ENCODE peak calls at places on chromosomes 16 and 17, in eight cellular contexts. One of them, this sample, is unnamed.
A peak's percentile ranks its signal among the peaks of the same experiment; 100 is the strongest.

GRCh38 chr17:58311429-58311894 is 17.1 kb downstream of the TSPOAP1 start:
- DNase-seq in neuronal stem cell: no peak
- DNase-seq in NCI-H2107: no peak
- DNase-seq in activated CD8-positive, alpha-beta T cell treated with anti-CD3 and anti-CD28 coated beads for 36 hours: no peak
- DNase-seq in kidney epithelial cell: no peak
- DNase-seq in nephron progenitor cell: no peak
- DNase-seq in stimulated activated CD4-positive, alpha-beta T cell treated with anti-CD3 and anti-CD28 coated beads, Interleukin-2, amount 100 ng/mL, for 48 hours: no peak
- DNase-seq in cardiac fibroblast: no peak
- DNase-seq in this sample: no peak

GRCh38 chr16:65120811-65121721 is 797 bp downstream of the CDH11 start:
- DNase-seq in nephron progenitor cell: peak; percentile 51
- DNase-seq in stimulated activated CD4-positive, alpha-beta T cell treated with anti-CD3 and anti-CD28 coated beads, Interleukin-2, amount 100 ng/mL, for 48 hours: no peak
- DNase-seq in kidney epithelial cell: no peak
- DNase-seq in NCI-H2107: no peak
- DNase-seq in neuronal stem cell: no peak
- DNase-seq in activated CD8-positive, alpha-beta T cell treated with anti-CD3 and anti-CD28 coated beads for 36 hours: no peak
- DNase-seq in cardiac fibroblast: peak; percentile 56
- DNase-seq in this sample: no peak

GRCh38 chr16:48235556-48236136 is 8.5 kb upstream of the LONP2 start:
- DNase-seq in stimulated activated CD4-positive, alpha-beta T cell treated with anti-CD3 and anti-CD28 coated beads, Interleukin-2, amount 100 ng/mL, for 48 hours: no peak
- DNase-seq in cardiac fibroblast: peak; percentile 36
- DNase-seq in kidney epithelial cell: no peak
- DNase-seq in activated CD8-positive, alpha-beta T cell treated with anti-CD3 and anti-CD28 coated beads for 36 hours: no peak
- DNase-seq in neuronal stem cell: no peak
- DNase-seq in nephron progenitor cell: no peak
- DNase-seq in NCI-H2107: no peak
- DNase-seq in this sample: no peak

GRCh38 chr16:3980311-3981111 is 100.0 kb upstream of the CREBBP start:
- DNase-seq in activated CD8-positive, alpha-beta T cell treated with anti-CD3 and anti-CD28 coated beads for 36 hours: no peak
- DNase-seq in NCI-H2107: no peak
- DNase-seq in nephron progenitor cell: no peak
- DNase-seq in cardiac fibroblast: peak; percentile 63
- DNase-seq in neuronal stem cell: no peak
- DNase-seq in kidney epithelial cell: no peak
- DNase-seq in stimulated activated CD4-positive, alpha-beta T cell treated with anti-CD3 and anti-CD28 coated beads, Interleukin-2, amount 100 ng/mL, for 48 hours: no peak
- DNase-seq in this sample: peak; percentile 14

GRCh38 chr16:58461056-58461455 is 38.9 kb upstream of the NDRG4 start:
- DNase-seq in cardiac fibroblast: no peak
- DNase-seq in kidney epithelial cell: no peak
- DNase-seq in nephron progenitor cell: no peak
- DNase-seq in neuronal stem cell: no peak
- DNase-seq in stimulated activated CD4-positive, alpha-beta T cell treated with anti-CD3 and anti-CD28 coated beads, Interleukin-2, amount 100 ng/mL, for 48 hours: no peak
- DNase-seq in NCI-H2107: no peak
- DNase-seq in activated CD8-positive, alpha-beta T cell treated with anti-CD3 and anti-CD28 coated beads for 36 hours: no peak
- DNase-seq in this sample: no peak

GRCh38 chr17:39573447-39574298 is 34.0 kb downstream of the NEUROD2 start:
- DNase-seq in stimulated activated CD4-positive, alpha-beta T cell treated with anti-CD3 and anti-CD28 coated beads, Interleukin-2, amount 100 ng/mL, for 48 hours: peak; percentile 29
- DNase-seq in NCI-H2107: no peak
- DNase-seq in nephron progenitor cell: peak; percentile 77
- DNase-seq in cardiac fibroblast: peak; percentile 63
- DNase-seq in activated CD8-positive, alpha-beta T cell treated with anti-CD3 and anti-CD28 coated beads for 36 hours: peak; percentile 61
- DNase-seq in neuronal stem cell: no peak
- DNase-seq in kidney epithelial cell: peak; percentile 19
- DNase-seq in this sample: peak; percentile 70

GRCh38 chr17:50640701-50641338 is 6.1 kb downstream of the ABCC3 start:
- DNase-seq in stimulated activated CD4-positive, alpha-beta T cell treated with anti-CD3 and anti-CD28 coated beads, Interleukin-2, amount 100 ng/mL, for 48 hours: no peak
- DNase-seq in activated CD8-positive, alpha-beta T cell treated with anti-CD3 and anti-CD28 coated beads for 36 hours: no peak
- DNase-seq in nephron progenitor cell: no peak
- DNase-seq in neuronal stem cell: no peak
- DNase-seq in kidney epithelial cell: no peak
- DNase-seq in NCI-H2107: no peak
- DNase-seq in cardiac fibroblast: peak; percentile 42
- DNase-seq in this sample: no peak

GRCh38 chr17:71260366-71260765 is 860.5 kb upstream of the SOX9 start:
- DNase-seq in activated CD8-positive, alpha-beta T cell treated with anti-CD3 and anti-CD28 coated beads for 36 hours: no peak
- DNase-seq in nephron progenitor cell: no peak
- DNase-seq in neuronal stem cell: no peak
- DNase-seq in cardiac fibroblast: peak; percentile 2
- DNase-seq in NCI-H2107: no peak
- DNase-seq in kidney epithelial cell: no peak
- DNase-seq in stimulated activated CD4-positive, alpha-beta T cell treated with anti-CD3 and anti-CD28 coated beads, Interleukin-2, amount 100 ng/mL, for 48 hours: no peak
- DNase-seq in this sample: no peak

GRCh38 chr16:12017583-12017982 is 41.0 kb downstream of the SNX29 start:
- DNase-seq in activated CD8-positive, alpha-beta T cell treated with anti-CD3 and anti-CD28 coated beads for 36 hours: no peak
- DNase-seq in NCI-H2107: no peak
- DNase-seq in nephron progenitor cell: no peak
- DNase-seq in neuronal stem cell: no peak
- DNase-seq in kidney epithelial cell: no peak
- DNase-seq in stimulated activated CD4-positive, alpha-beta T cell treated with anti-CD3 and anti-CD28 coated beads, Interleukin-2, amount 100 ng/mL, for 48 hours: no peak
- DNase-seq in cardiac fibroblast: no peak
- DNase-seq in this sample: no peak

GRCh38 chr17:41544497-41544896 is 16.4 kb upstream of the KRT19 start:
- DNase-seq in kidney epithelial cell: peak; percentile 37
- DNase-seq in stimulated activated CD4-positive, alpha-beta T cell treated with anti-CD3 and anti-CD28 coated beads, Interleukin-2, amount 100 ng/mL, for 48 hours: no peak
- DNase-seq in cardiac fibroblast: no peak
- DNase-seq in neuronal stem cell: no peak
- DNase-seq in activated CD8-positive, alpha-beta T cell treated with anti-CD3 and anti-CD28 coated beads for 36 hours: no peak
- DNase-seq in nephron progenitor cell: no peak
- DNase-seq in NCI-H2107: no peak
- DNase-seq in this sample: no peak

GRCh38 chr17:4358154-4358553 is 8.3 kb downstream of the UBE2G1 start:
- DNase-seq in nephron progenitor cell: no peak
- DNase-seq in activated CD8-positive, alpha-beta T cell treated with anti-CD3 and anti-CD28 coated beads for 36 hours: no peak
- DNase-seq in neuronal stem cell: no peak
- DNase-seq in kidney epithelial cell: no peak
- DNase-seq in cardiac fibroblast: no peak
- DNase-seq in stimulated activated CD4-positive, alpha-beta T cell treated with anti-CD3 and anti-CD28 coated beads, Interleukin-2, amount 100 ng/mL, for 48 hours: no peak
- DNase-seq in NCI-H2107: no peak
- DNase-seq in this sample: no peak

GRCh38 chr17:74262601-74263000 is 11.4 kb upstream of the DNAI2 start:
- DNase-seq in stimulated activated CD4-positive, alpha-beta T cell treated with anti-CD3 and anti-CD28 coated beads, Interleukin-2, amount 100 ng/mL, for 48 hours: no peak
- DNase-seq in kidney epithelial cell: no peak
- DNase-seq in NCI-H2107: no peak
- DNase-seq in nephron progenitor cell: no peak
- DNase-seq in cardiac fibroblast: no peak
- DNase-seq in neuronal stem cell: no peak
- DNase-seq in activated CD8-positive, alpha-beta T cell treated with anti-CD3 and anti-CD28 coated beads for 36 hours: no peak
- DNase-seq in this sample: no peak

GRCh38 chr16:14249291-14250032 is 178.3 kb downstream of the MRTFB start:
- DNase-seq in neuronal stem cell: peak; percentile 12
- DNase-seq in activated CD8-positive, alpha-beta T cell treated with anti-CD3 and anti-CD28 coated beads for 36 hours: peak; percentile 66
- DNase-seq in nephron progenitor cell: peak; percentile 50
- DNase-seq in stimulated activated CD4-positive, alpha-beta T cell treated with anti-CD3 and anti-CD28 coated beads, Interleukin-2, amount 100 ng/mL, for 48 hours: peak; percentile 35
- DNase-seq in NCI-H2107: peak; percentile 1
- DNase-seq in cardiac fibroblast: peak; percentile 64
- DNase-seq in kidney epithelial cell: no peak
- DNase-seq in this sample: no peak

GRCh38 chr16:81487301-81487720 is 42.7 kb downstream of the CMIP start:
- DNase-seq in kidney epithelial cell: no peak
- DNase-seq in neuronal stem cell: no peak
- DNase-seq in nephron progenitor cell: no peak
- DNase-seq in NCI-H2107: no peak
- DNase-seq in cardiac fibroblast: no peak
- DNase-seq in stimulated activated CD4-positive, alpha-beta T cell treated with anti-CD3 and anti-CD28 coated beads, Interleukin-2, amount 100 ng/mL, for 48 hours: no peak
- DNase-seq in activated CD8-positive, alpha-beta T cell treated with anti-CD3 and anti-CD28 coated beads for 36 hours: no peak
- DNase-seq in this sample: no peak

GRCh38 chr16:79312502-79312901 is 288.0 kb downstream of the MAF start:
- DNase-seq in cardiac fibroblast: no peak
- DNase-seq in nephron progenitor cell: no peak
- DNase-seq in kidney epithelial cell: no peak
- DNase-seq in activated CD8-positive, alpha-beta T cell treated with anti-CD3 and anti-CD28 coated beads for 36 hours: no peak
- DNase-seq in neuronal stem cell: no peak
- DNase-seq in NCI-H2107: no peak
- DNase-seq in stimulated activated CD4-positive, alpha-beta T cell treated with anti-CD3 and anti-CD28 coated beads, Interleukin-2, amount 100 ng/mL, for 48 hours: no peak
- DNase-seq in this sample: no peak

GRCh38 chr16:57013268-57013667 is 23.9 kb downstream of the NLRC5 start:
- DNase-seq in activated CD8-positive, alpha-beta T cell treated with anti-CD3 and anti-CD28 coated beads for 36 hours: no peak
- DNase-seq in stimulated activated CD4-positive, alpha-beta T cell treated with anti-CD3 and anti-CD28 coated beads, Interleukin-2, amount 100 ng/mL, for 48 hours: no peak
- DNase-seq in cardiac fibroblast: peak; percentile 68
- DNase-seq in nephron progenitor cell: no peak
- DNase-seq in kidney epithelial cell: peak; percentile 58
- DNase-seq in neuronal stem cell: no peak
- DNase-seq in NCI-H2107: no peak
- DNase-seq in this sample: peak; percentile 51